ENCODE peak calls at places on chromosomes 1 and 21, in four cellular contexts. D is T-helper 17 cell, A is nucleus accumbens, H is GM10248. L is an unnamed sample.
A peak's percentile ranks its signal among the peaks of the same experiment; 100 is the strongest.

GRCh38 chr1:119987112-119987511 is 82.3 kb downstream of the NOTCH2 start:
- DNase-seq in D (no peak), A (no peak), H (no peak), L (no peak)

GRCh38 chr1:9388628-9389184 is 96.0 kb downstream of the SPSB1 start:
- DNase-seq in D (no peak), A (peak; percentile 37), H (no peak), L (peak; percentile 24)

GRCh38 chr1:2921970-2922686 is 99.1 kb upstream of the ACTRT2 start:
- DNase-seq in D (peak; percentile 26), A (no peak), H (no peak), L (no peak)

GRCh38 chr1:27258598-27258997 is 24.2 kb downstream of the WDTC1 start:
- DNase-seq in D (no peak), A (no peak), H (no peak), L (no peak)

GRCh38 chr1:159941867-159942560 is 3.4 kb downstream of the IGSF9 start:
- DNase-seq in D (no peak), A (no peak), H (no peak), L (no peak)

GRCh38 chr1:22024485-22025367 is 23.3 kb downstream of the CELA3A start:
- DNase-seq in D (peak; percentile 54), A (peak; percentile 45), H (peak; percentile 67), L (peak; percentile 92)

GRCh38 chr1:11383553-11384169 is 95.3 kb upstream of the DISP3 start:
- DNase-seq in D (no peak), A (no peak), H (no peak), L (no peak)

GRCh38 chr1:88608139-88608943 is 75.7 kb upstream of the PKN2 start:
- DNase-seq in D (no peak), A (no peak), H (peak; percentile 37), L (peak; percentile 62)

GRCh38 chr1:3069491-3070303 is 694 bp downstream of the PRDM16 start:
- DNase-seq in D (peak; percentile 10), A (no peak), H (no peak), L (no peak)

GRCh38 chr1:167968569-167968968 is 31.7 kb upstream of the MPC2 start:
- DNase-seq in D (no peak), A (no peak), H (no peak), L (no peak)

GRCh38 chr1:109595540-109595939 is 23.9 kb downstream of the GNAT2 start:
- DNase-seq in D (no peak), A (no peak), H (no peak), L (no peak)

GRCh38 chr1:205975387-205975998 is 27.7 kb downstream of the RAB7B start:
- DNase-seq in D (no peak), A (no peak), H (no peak), L (no peak)

GRCh38 chr1:154272217-154272998 is at the start of gene HAX1:
- DNase-seq in D (peak; percentile 80), A (peak; percentile 93), H (peak; percentile 95), L (peak; percentile 82)

GRCh38 chr21:38351176-38351959 is 94.6 kb downstream of the KCNJ15 start:
- DNase-seq in D (no peak), A (no peak), H (no peak), L (peak; percentile 29)

GRCh38 chr1:224747578-224747977 is 131.5 kb downstream of the CNIH3 start:
- DNase-seq in D (no peak), A (no peak), H (peak; percentile 49), L (no peak)

GRCh38 chr1:162144853-162145252 is 75.4 kb downstream of the NOS1AP start:
- DNase-seq in D (no peak), A (no peak), H (no peak), L (no peak)

GRCh38 chr1:78619803-78620579 is at the start of gene IFI44L:
- DNase-seq in D (no peak), A (peak; percentile 6), H (no peak), L (no peak)

GRCh38 chr1:32871364-32872188 is 864 bp upstream of the FNDC5 start:
- DNase-seq in D (no peak), A (no peak), H (no peak), L (peak; percentile 33)

GRCh38 chr1:25534389-25534788 is 9.0 kb upstream of the LDLRAP1 start:
- DNase-seq in D (no peak), A (no peak), H (no peak), L (peak; percentile 86)

GRCh38 chr1:167457936-167458584 is 60.3 kb downstream of the CD247 start:
- DNase-seq in D (no peak), A (no peak), H (no peak), L (no peak)

GRCh38 chr21:42633858-42634257 is 19.6 kb upstream of the PDE9A start:
- DNase-seq in D (no peak), A (no peak), H (no peak), L (no peak)

GRCh38 chr21:35326677-35327076 is 277.6 kb upstream of the RUNX1 start:
- DNase-seq in D (no peak), A (no peak), H (no peak), L (peak; percentile 55)

GRCh38 chr1:180956028-180956640 is 43.4 kb downstream of the KIAA1614 start:
- DNase-seq in D (no peak), A (no peak), H (no peak), L (no peak)

GRCh38 chr1:51170342-51170741 is 65.7 kb upstream of the RNF11 start:
- DNase-seq in D (no peak), A (no peak), H (no peak), L (no peak)

GRCh38 chr1:24297187-24297851 is 21.8 kb upstream of the GRHL3 start:
- DNase-seq in D (no peak), A (no peak), H (no peak), L (no peak)

L was measured in NCI-H524.